ENCODE peak calls at places on chromosome 22, in four cellular contexts. A is A172; G is SW 1271; M is stimulated activated CD4-positive, alpha-beta T cell treated with anti-CD3 and anti-CD28 coated beads, Interleukin-4, amount 100 ng/mL, for 48 hours. Q is an unnamed sample.
A peak's percentile ranks its signal among the peaks of the same experiment; 100 is the strongest.

GRCh38 chr22:39746600-39747262 is 146.8 kb downstream of the ENTHD1 start:
- DNase-seq in A (no peak), G (no peak), M (no peak), Q (no peak)

GRCh38 chr22:30833328-30833727 is 135.2 kb downstream of the MORC2 start:
- DNase-seq in A (no peak), G (no peak), M (no peak), Q (no peak)

GRCh38 chr22:35314161-35314942 is 14.7 kb downstream of the TOM1 start:
- DNase-seq in A (no peak), G (no peak), M (no peak), Q (no peak)

GRCh38 chr22:49789289-49790141 is 38.2 kb downstream of the BRD1 start:
- DNase-seq in A (no peak), G (no peak), M (no peak), Q (no peak)

GRCh38 chr22:22916215-22916951 is 28.8 kb downstream of the IGLL5 start:
- DNase-seq in A (no peak), G (no peak), M (no peak), Q (no peak)

GRCh38 chr22:19991645-19992451 is 24.8 kb downstream of the ARVCF start:
- DNase-seq in A (no peak), G (no peak), M (no peak), Q (no peak)

GRCh38 chr22:39092111-39092867 is 4.8 kb upstream of the APOBEC3H start:
- DNase-seq in A (no peak), G (no peak), M (no peak), Q (no peak)

GRCh38 chr22:28019881-28020861 is 101.1 kb upstream of the PITPNB start:
- DNase-seq in A (peak; percentile 50), G (peak; percentile 29), M (peak; percentile 67), Q (peak; percentile 57)

GRCh38 chr22:47069270-47069669 is 306.8 kb downstream of the TBC1D22A start:
- DNase-seq in A (no peak), G (no peak), M (no peak), Q (no peak)

GRCh38 chr22:42069801-42070516 is 653 bp downstream of the NAGA start:
- DNase-seq in A (no peak), G (no peak), M (no peak), Q (peak; percentile 72)

GRCh38 chr22:42265321-42265720 is 5.1 kb downstream of the TCF20 start:
- DNase-seq in A (no peak), G (no peak), M (no peak), Q (no peak)

GRCh38 chr22:43159484-43160178 is 8.3 kb downstream of the TSPO start:
- DNase-seq in A (no peak), G (no peak), M (no peak), Q (no peak)

GRCh38 chr22:38397189-38398097 is 57.6 kb downstream of the KCNJ4 start:
- DNase-seq in A (no peak), G (no peak), M (no peak), Q (no peak)

GRCh38 chr22:29030016-29030617 is 31.5 kb downstream of the C22orf31 start:
- DNase-seq in A (peak; percentile 45), G (no peak), M (no peak), Q (no peak)

GRCh38 chr22:47190276-47190956 is 428.0 kb downstream of the TBC1D22A start:
- DNase-seq in A (no peak), G (no peak), M (no peak), Q (no peak)

GRCh38 chr22:26718905-26719304 is 61.5 kb downstream of the MIAT start:
- DNase-seq in A (peak; percentile 93), G (peak; percentile 77), M (no peak), Q (no peak)

GRCh38 chr22:50206599-50206998 is 5.8 kb downstream of the SELENOO start:
- DNase-seq in A (no peak), G (no peak), M (no peak), Q (no peak)

GRCh38 chr22:24434472-24435322 is 7.3 kb downstream of the ADORA2A start:
- DNase-seq in A (no peak), G (no peak), M (peak; percentile 49), Q (peak; percentile 24)

GRCh38 chr22:37905534-37906363 is at the start of gene MICALL1:
- DNase-seq in A (peak; percentile 55), G (peak; percentile 33), M (peak; percentile 38), Q (peak; percentile 32)

GRCh38 chr22:46108564-46109473 is 41.5 kb upstream of the PPARA start:
- DNase-seq in A (no peak), G (peak; percentile 59), M (no peak), Q (no peak)

GRCh38 chr22:49163960-49164690 is 663.5 kb downstream of the BRD1 start:
- DNase-seq in A (no peak), G (no peak), M (no peak), Q (no peak)

GRCh38 chr22:23215294-23216204 is 35.2 kb downstream of the BCR start:
- DNase-seq in A (no peak), G (no peak), M (no peak), Q (no peak)

GRCh38 chr22:44364750-44365118 is 52.0 kb upstream of the SHISAL1 start:
- DNase-seq in A (no peak), G (no peak), M (no peak), Q (no peak)

GRCh38 chr22:49546811-49547585 is 280.7 kb downstream of the BRD1 start:
- DNase-seq in A (no peak), G (no peak), M (no peak), Q (no peak)

GRCh38 chr22:43273902-43274484 is 69.2 kb downstream of the SCUBE1 start:
- DNase-seq in A (peak; percentile 25), G (peak; percentile 24), M (peak; percentile 15), Q (peak; percentile 41)

GRCh38 chr22:33697640-33698039 is 222.6 kb downstream of the LARGE1 start:
- DNase-seq in A (no peak), G (no peak), M (no peak), Q (no peak)

GRCh38 chr22:46578824-46579561 is 41.2 kb upstream of the GRAMD4 start:
- DNase-seq in A (no peak), G (no peak), M (no peak), Q (no peak)

Q was measured in pons.